ENCODE peak calls at places on chromosomes 6 and 20, in five cellular contexts. One of them, this sample, is unnamed.

GRCh38 chr6:157370755-157371154 is 10.2 kb upstream of the ZDHHC14 start:
- DNase-seq in right lobe of liver: no peak
- DNase-seq in cardiac fibroblast: no peak
- DNase-seq in endothelial cell of umbilical vein: no peak
- DNase-seq in HFF-Myc: no peak
- DNase-seq in this sample: no peak

GRCh38 chr6:12909828-12910227 is 193.3 kb downstream of the PHACTR1 start:
- DNase-seq in right lobe of liver: no peak
- DNase-seq in cardiac fibroblast: no peak
- DNase-seq in endothelial cell of umbilical vein: no peak
- DNase-seq in HFF-Myc: no peak
- DNase-seq in this sample: no peak

GRCh38 chr20:41167118-41167470 is 29.8 kb downstream of the PLCG1 start:
- DNase-seq in right lobe of liver: no peak
- DNase-seq in cardiac fibroblast: no peak
- DNase-seq in endothelial cell of umbilical vein: no peak
- DNase-seq in HFF-Myc: no peak
- DNase-seq in this sample: no peak

GRCh38 chr20:51077601-51078000 is 54.7 kb upstream of the KCNG1 start:
- DNase-seq in right lobe of liver: no peak
- DNase-seq in cardiac fibroblast: no peak
- DNase-seq in endothelial cell of umbilical vein: no peak
- DNase-seq in HFF-Myc: no peak
- DNase-seq in this sample: no peak

GRCh38 chr6:123648020-123648580 is 11.3 kb upstream of the TRDN start:
- DNase-seq in right lobe of liver: no peak
- DNase-seq in cardiac fibroblast: no peak
- DNase-seq in endothelial cell of umbilical vein: no peak
- DNase-seq in HFF-Myc: no peak
- DNase-seq in this sample: no peak

GRCh38 chr6:158220786-158221442 is 52.8 kb downstream of the GTF2H5 start:
- DNase-seq in right lobe of liver: peak; percentile 80
- DNase-seq in cardiac fibroblast: peak; percentile 85
- DNase-seq in endothelial cell of umbilical vein: peak; percentile 78
- DNase-seq in HFF-Myc: no peak
- DNase-seq in this sample: peak; percentile 85

GRCh38 chr6:41785689-41786450 is 1.6 kb upstream of the TOMM6 start:
- DNase-seq in right lobe of liver: peak; percentile 48
- DNase-seq in cardiac fibroblast: peak; percentile 24
- DNase-seq in endothelial cell of umbilical vein: no peak
- DNase-seq in HFF-Myc: no peak
- DNase-seq in this sample: no peak

GRCh38 chr6:3403244-3404154 is 53.4 kb downstream of the SLC22A23 start:
- DNase-seq in right lobe of liver: peak; percentile 81
- DNase-seq in cardiac fibroblast: no peak
- DNase-seq in endothelial cell of umbilical vein: peak; percentile 15
- DNase-seq in HFF-Myc: no peak
- DNase-seq in this sample: peak; percentile 82

GRCh38 chr6:43455034-43455747 is at the start of gene DLK2:
- DNase-seq in right lobe of liver: no peak
- DNase-seq in cardiac fibroblast: no peak
- DNase-seq in endothelial cell of umbilical vein: no peak
- DNase-seq in HFF-Myc: no peak
- DNase-seq in this sample: no peak

GRCh38 chr6:150001295-150001990 is 23.9 kb downstream of the RAET1L start:
- DNase-seq in right lobe of liver: no peak
- DNase-seq in cardiac fibroblast: no peak
- DNase-seq in endothelial cell of umbilical vein: no peak
- DNase-seq in HFF-Myc: no peak
- DNase-seq in this sample: no peak

GRCh38 chr6:47785187-47785586 is 3.4 kb downstream of the OPN5 start:
- DNase-seq in right lobe of liver: no peak
- DNase-seq in cardiac fibroblast: no peak
- DNase-seq in endothelial cell of umbilical vein: no peak
- DNase-seq in HFF-Myc: no peak
- DNase-seq in this sample: no peak

GRCh38 chr20:5195655-5196054 is 68.8 kb downstream of the CDS2 start:
- DNase-seq in right lobe of liver: no peak
- DNase-seq in cardiac fibroblast: peak; percentile 52
- DNase-seq in endothelial cell of umbilical vein: no peak
- DNase-seq in HFF-Myc: no peak
- DNase-seq in this sample: no peak

GRCh38 chr20:56429496-56429895 is 17.4 kb downstream of the CASS4 start:
- DNase-seq in right lobe of liver: no peak
- DNase-seq in cardiac fibroblast: peak; percentile 53
- DNase-seq in endothelial cell of umbilical vein: peak; percentile 33
- DNase-seq in HFF-Myc: no peak
- DNase-seq in this sample: no peak

GRCh38 chr6:10420546-10421507 is 6.0 kb upstream of the TFAP2A start:
- DNase-seq in right lobe of liver: no peak
- DNase-seq in cardiac fibroblast: no peak
- DNase-seq in endothelial cell of umbilical vein: no peak
- DNase-seq in HFF-Myc: no peak
- DNase-seq in this sample: no peak

GRCh38 chr20:53547664-53548239 is 45.9 kb downstream of the ZNF217 start:
- DNase-seq in right lobe of liver: no peak
- DNase-seq in cardiac fibroblast: peak; percentile 79
- DNase-seq in endothelial cell of umbilical vein: peak; percentile 68
- DNase-seq in HFF-Myc: peak; percentile 30
- DNase-seq in this sample: peak; percentile 33

GRCh38 chr20:57585466-57586213 is 24.7 kb downstream of the PCK1 start:
- DNase-seq in right lobe of liver: no peak
- DNase-seq in cardiac fibroblast: no peak
- DNase-seq in endothelial cell of umbilical vein: no peak
- DNase-seq in HFF-Myc: no peak
- DNase-seq in this sample: no peak
- TF ChIP-seq CTCF in right lobe of liver: no peak
- TF ChIP-seq CTCF in cardiac fibroblast: no peak
- TF ChIP-seq CTCF in endothelial cell of umbilical vein: no peak
- TF ChIP-seq CTCF in HFF-Myc: no peak
- TF ChIP-seq CTCF in this sample: no peak

GRCh38 chr6:145491126-145491525 is 244.2 kb downstream of the EPM2A start:
- DNase-seq in right lobe of liver: peak; percentile 18
- DNase-seq in cardiac fibroblast: no peak
- DNase-seq in endothelial cell of umbilical vein: no peak
- DNase-seq in HFF-Myc: no peak
- DNase-seq in this sample: no peak
- H3K4me3 ChIP-seq in right lobe of liver: no peak overlapping the region
- H3K4me3 ChIP-seq in cardiac fibroblast: no peak overlapping the region
- H3K4me3 ChIP-seq in endothelial cell of umbilical vein: no peak overlapping the region
- H3K4me3 ChIP-seq in HFF-Myc: no peak overlapping the region
- H3K4me3 ChIP-seq in this sample: no peak overlapping the region

DNA sequence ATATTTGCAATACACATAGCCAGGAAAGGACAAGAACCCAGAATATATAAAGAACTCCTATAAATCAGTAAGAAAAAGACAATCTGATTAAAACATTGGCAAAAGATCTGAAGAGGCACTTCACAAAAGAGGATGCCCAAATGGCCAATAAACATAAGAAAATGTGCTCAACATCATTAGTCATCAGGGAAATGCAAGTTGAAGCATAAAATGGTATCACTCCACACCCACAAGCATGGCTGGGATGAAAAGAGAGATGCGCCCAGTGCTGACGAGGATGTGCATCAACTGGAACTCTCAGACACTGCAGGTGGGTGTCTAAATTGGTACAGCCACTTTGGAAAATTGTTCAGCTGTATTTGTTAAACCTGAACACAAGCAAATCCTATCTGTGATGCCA is 42.4 kb upstream of the MLN start:
- DNase-seq in right lobe of liver: no peak
- DNase-seq in cardiac fibroblast: no peak
- DNase-seq in endothelial cell of umbilical vein: no peak
- DNase-seq in HFF-Myc: no peak
- DNase-seq in this sample: no peak
- TF ChIP-seq CTCF in right lobe of liver: no peak
- TF ChIP-seq CTCF in cardiac fibroblast: no peak
- TF ChIP-seq CTCF in endothelial cell of umbilical vein: no peak
- TF ChIP-seq CTCF in HFF-Myc: no peak
- TF ChIP-seq CTCF in this sample: no peak

DNA sequence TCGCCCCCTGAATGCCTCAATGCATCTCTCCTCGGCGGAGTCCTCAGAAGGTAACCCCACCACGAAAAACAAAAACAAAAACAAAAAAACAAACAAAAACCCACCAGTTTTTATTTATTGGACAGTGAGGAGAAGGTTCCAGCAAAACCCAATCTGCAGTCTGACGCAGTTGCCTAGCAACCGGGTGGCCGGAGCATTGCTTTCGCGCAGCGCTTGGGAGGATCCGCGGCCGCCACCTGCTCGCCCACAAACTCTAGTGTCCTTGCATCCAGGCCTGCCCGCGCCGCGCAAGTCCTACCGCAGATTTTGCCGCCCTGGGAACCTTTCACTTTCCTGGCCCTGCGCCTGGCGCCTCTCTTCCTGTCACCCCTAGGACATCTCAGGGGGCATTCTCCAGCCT is 17.6 kb downstream of the TFAP2B start:
- DNase-seq in right lobe of liver: no peak
- DNase-seq in cardiac fibroblast: no peak
- DNase-seq in endothelial cell of umbilical vein: no peak
- DNase-seq in HFF-Myc: no peak
- DNase-seq in this sample: no peak
- H3K4me3 ChIP-seq in right lobe of liver: no peak overlapping the region
- H3K4me3 ChIP-seq in cardiac fibroblast: no peak overlapping the region
- H3K4me3 ChIP-seq in endothelial cell of umbilical vein: no peak overlapping the region
- H3K4me3 ChIP-seq in HFF-Myc: no peak overlapping the region
- H3K4me3 ChIP-seq in this sample: no peak overlapping the region

DNA sequence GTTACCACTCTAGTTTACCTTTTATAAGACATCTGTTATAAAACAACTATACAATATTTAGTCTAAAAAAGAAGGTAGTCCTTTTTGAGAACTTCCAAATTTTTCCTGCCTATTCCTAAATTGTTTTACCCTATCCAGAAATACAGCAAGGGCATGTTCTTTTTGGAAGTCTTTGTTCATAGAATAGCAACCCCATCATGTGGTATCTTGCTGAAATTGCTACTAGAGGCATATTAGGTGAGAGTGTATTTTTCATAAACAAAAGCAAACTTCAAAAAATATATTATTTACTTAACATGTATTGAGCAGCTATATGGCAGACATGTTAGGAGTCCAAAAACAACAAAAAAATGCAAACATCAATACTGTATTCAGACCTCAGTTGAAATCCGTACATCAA is 371.8 kb upstream of the NRSN1 start:
- DNase-seq in right lobe of liver: no peak
- DNase-seq in cardiac fibroblast: no peak
- DNase-seq in endothelial cell of umbilical vein: no peak
- DNase-seq in HFF-Myc: no peak
- DNase-seq in this sample: no peak
- TF ChIP-seq CTCF in right lobe of liver: no peak
- TF ChIP-seq CTCF in cardiac fibroblast: no peak
- TF ChIP-seq CTCF in endothelial cell of umbilical vein: no peak
- TF ChIP-seq CTCF in HFF-Myc: no peak
- TF ChIP-seq CTCF in this sample: no peak

DNA sequence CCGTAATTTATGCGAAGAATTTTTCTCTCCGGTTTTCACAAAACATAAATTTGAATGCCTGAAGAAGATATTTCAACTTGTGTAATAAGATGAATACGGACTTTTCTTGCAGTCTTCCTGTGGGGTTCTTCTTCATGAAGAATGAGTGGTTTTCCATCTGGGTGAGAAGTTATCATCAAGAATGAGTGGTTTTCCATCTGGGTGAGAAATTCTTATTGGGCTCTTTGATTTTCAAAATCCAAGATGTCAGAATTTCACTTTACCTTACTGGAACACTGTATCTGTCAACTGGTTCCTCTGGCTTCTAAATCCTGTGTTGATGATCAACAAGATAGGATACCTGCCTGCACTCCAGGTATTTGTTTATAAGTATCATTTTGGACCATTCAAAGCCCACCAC is 160.1 kb upstream of the C6orf118 start:
- DNase-seq in right lobe of liver: no peak
- DNase-seq in cardiac fibroblast: no peak
- DNase-seq in endothelial cell of umbilical vein: no peak
- DNase-seq in HFF-Myc: no peak
- DNase-seq in this sample: no peak
- H3K4me3 ChIP-seq in right lobe of liver: no peak overlapping the region
- H3K4me3 ChIP-seq in cardiac fibroblast: no peak overlapping the region
- H3K4me3 ChIP-seq in endothelial cell of umbilical vein: no peak overlapping the region
- H3K4me3 ChIP-seq in HFF-Myc: no peak overlapping the region
- H3K4me3 ChIP-seq in this sample: no peak overlapping the region

DNA sequence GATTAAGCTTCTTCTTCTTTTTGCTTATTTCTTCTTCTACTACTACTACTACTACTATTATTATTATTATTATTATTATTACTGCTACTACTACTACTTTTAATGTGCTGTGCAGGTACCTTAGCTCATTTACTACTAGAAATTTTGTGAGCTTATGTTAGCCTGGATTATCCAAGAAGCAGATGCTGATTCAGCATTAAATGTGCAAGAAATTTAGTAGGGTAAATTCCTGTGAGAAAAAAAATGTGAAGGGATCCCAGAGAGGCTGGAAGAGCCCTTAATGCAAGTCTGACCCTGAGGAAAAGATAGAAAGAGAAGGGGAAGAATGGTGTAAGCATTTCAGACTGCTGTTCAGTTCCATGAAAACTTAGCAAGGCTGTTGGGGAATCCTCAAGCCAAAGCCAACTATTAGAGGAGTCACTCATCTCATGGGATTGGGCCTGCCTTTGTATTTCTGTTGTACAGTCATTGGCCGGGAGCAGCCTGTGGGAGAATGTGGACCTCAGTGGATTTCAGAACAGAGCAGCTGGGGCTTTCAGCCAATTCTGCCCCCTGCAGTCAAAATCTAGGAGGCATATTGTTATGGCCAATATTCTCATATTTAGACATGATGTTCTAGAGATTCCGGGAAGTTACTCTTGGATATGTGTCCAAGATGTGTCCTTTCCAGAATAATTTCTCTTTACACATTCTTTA is 37.2 kb upstream of the TSPYL1 start:
- DNase-seq in right lobe of liver: no peak
- DNase-seq in cardiac fibroblast: peak; percentile 53
- DNase-seq in endothelial cell of umbilical vein: no peak
- DNase-seq in HFF-Myc: no peak
- DNase-seq in this sample: no peak
- TF ChIP-seq CTCF in right lobe of liver: peak; percentile 15
- TF ChIP-seq CTCF in cardiac fibroblast: peak; percentile 20
- TF ChIP-seq CTCF in endothelial cell of umbilical vein: no peak
- TF ChIP-seq CTCF in HFF-Myc: no peak
- TF ChIP-seq CTCF in this sample: no peak

DNA sequence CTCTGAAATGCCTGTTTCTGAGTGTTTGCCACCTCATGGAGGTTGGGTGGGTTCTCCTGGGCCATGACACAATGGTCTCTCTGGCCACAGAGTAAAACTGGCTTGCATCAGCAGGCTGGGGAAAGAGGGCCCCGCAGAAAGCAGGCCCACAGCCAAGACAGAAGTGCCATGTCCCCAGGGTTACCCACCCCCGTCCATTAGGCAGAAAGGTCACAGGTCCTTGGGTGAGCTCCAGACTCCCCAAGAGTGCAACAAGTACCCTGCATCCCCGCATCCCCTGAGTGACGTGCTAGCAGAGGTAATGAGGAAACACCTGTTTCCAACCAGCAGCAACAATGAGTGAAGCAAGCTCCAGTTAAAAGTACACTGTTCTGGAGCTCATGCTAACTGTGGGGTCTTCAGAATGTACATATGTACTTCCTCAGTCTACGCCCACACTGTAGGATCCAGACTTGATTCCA is 31.7 kb downstream of the RRBP1 start:
- DNase-seq in right lobe of liver: no peak
- DNase-seq in cardiac fibroblast: no peak
- DNase-seq in endothelial cell of umbilical vein: peak; percentile 28
- DNase-seq in HFF-Myc: no peak
- DNase-seq in this sample: no peak
- H3K4me3 ChIP-seq in right lobe of liver: no peak overlapping the region
- H3K4me3 ChIP-seq in cardiac fibroblast: no peak overlapping the region
- H3K4me3 ChIP-seq in endothelial cell of umbilical vein: no peak overlapping the region
- H3K4me3 ChIP-seq in HFF-Myc: no peak overlapping the region
- H3K4me3 ChIP-seq in this sample: no peak overlapping the region

This sample was measured in stomach.